ENCODE peak calls at places on chromosomes 4 and X, in ten cellular contexts. F, R, D, B, N, M, E, S, Y and P are unnamed samples.

GRCh38 chr4:40502936-40503335 is 126.7 kb downstream of the RBM47 start:
- DNase-seq in F (no peak), R (no peak), D (no peak), B (no peak), N (no peak), M (no peak), E (no peak), S (no peak), Y (no peak), P (peak; percentile 45)

GRCh38 chr4:176383273-176384077 is 63.7 kb downstream of the SPCS3 start:
- DNase-seq in F (no peak), R (no peak), D (peak; percentile 60), B (no peak), N (no peak), M (no peak), E (no peak), S (no peak), Y (no peak), P (no peak)

GRCh38 chrX:10157545-10157944 is 770 bp downstream of the CLCN4 start:
- DNase-seq in F (no peak), R (no peak), D (no peak), B (no peak), N (no peak), M (no peak), E (no peak), S (no peak), Y (no peak), P (no peak)

GRCh38 chr4:71074452-71075299 is 81.2 kb downstream of the DCK start:
- DNase-seq in F (no peak), R (no peak), D (no peak), B (peak; percentile 42), N (no peak), M (no peak), E (no peak), S (peak; percentile 2), Y (no peak), P (no peak)

GRCh38 chr4:62930884-62931283 is 1478.4 kb downstream of the TECRL start:
- DNase-seq in F (no peak), R (no peak), D (no peak), B (no peak), N (no peak), M (no peak), E (no peak), S (no peak), Y (no peak), P (no peak)

GRCh38 chr4:10281996-10282395 is 165.4 kb upstream of the WDR1 start:
- DNase-seq in F (no peak), R (no peak), D (no peak), B (no peak), N (no peak), M (no peak), E (no peak), S (no peak), Y (no peak), P (no peak)

GRCh38 chrX:5681159-5681558 is 547.5 kb downstream of the NLGN4X start:
- DNase-seq in F (no peak), R (no peak), D (peak; percentile 0), B (no peak), N (no peak), M (peak; percentile 25), E (peak; percentile 53), S (no peak), Y (no peak), P (peak; percentile 5)

GRCh38 chrX:54479471-54480122 is 16.4 kb downstream of the FGD1 start:
- DNase-seq in F (no peak), R (no peak), D (no peak), B (no peak), N (no peak), M (peak; percentile 65), E (peak; percentile 77), S (no peak), Y (no peak), P (no peak)

DNA sequence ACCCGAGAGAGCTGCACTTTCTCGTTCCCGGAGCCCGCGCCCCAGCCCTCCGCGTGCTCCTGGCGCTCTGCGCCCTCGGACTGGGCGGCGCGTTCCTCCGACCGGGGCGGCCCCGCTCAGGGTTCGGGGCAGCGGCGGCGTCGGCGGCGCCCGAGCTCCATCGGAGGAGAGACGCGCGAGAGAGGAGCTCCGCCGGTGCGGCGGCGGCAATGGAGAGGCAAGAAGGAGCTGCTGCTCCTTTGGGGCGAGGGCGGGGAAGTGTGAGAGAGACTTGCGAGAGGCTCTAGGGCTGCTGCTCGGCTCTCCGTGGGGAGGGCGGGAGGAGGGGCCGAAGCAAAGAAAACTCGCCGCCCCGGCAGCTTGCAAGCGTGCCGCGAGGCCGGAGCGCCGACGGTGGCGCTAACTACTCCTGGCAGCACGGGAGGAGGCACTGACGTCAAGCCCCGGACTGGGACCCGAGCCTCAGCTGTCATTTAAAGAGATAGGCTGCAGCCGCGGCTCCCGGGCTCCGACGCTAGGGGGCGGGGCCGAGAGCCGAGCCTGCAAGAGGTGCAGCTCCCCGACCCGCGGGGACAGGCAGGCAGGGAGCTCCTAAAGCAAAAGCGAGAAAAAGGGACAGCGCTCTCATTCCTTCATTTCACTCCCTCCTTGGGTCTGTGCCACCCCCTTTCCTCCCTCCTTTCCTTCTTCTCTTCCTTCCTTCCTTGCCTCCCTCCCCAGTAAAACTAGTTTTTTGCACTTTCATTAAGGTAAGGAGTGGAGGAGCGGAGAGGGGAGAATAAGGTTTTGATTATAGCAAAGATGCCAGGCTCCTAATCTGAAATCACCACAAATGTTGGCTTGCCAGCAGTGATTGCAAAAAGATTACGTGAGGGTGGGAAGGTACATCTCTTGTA is at the start of gene KCTD8:
- DNase-seq in F (peak; percentile 49), R (peak; percentile 76), D (peak; percentile 61), B (peak; percentile 54), N (peak; percentile 29), M (peak; percentile 88), E (peak; percentile 97), S (peak; percentile 77), Y (no peak), P (peak; percentile 73)
- H3K4me3 ChIP-seq in F (peak within 1 kb of the TSS; percentile 3), R (peak within 1 kb of the TSS; percentile 85), D (peak within 1 kb of the TSS; percentile 31), B (peak within 1 kb of the TSS; percentile 45), N (no peak within 1 kb of the TSS), M (peak within 1 kb of the TSS; percentile 74), E (peak within 1 kb of the TSS; percentile 64), S (peak within 1 kb of the TSS; percentile 41), Y (peak within 1 kb of the TSS; percentile 37), P (peak within 1 kb of the TSS; percentile 21)

DNA sequence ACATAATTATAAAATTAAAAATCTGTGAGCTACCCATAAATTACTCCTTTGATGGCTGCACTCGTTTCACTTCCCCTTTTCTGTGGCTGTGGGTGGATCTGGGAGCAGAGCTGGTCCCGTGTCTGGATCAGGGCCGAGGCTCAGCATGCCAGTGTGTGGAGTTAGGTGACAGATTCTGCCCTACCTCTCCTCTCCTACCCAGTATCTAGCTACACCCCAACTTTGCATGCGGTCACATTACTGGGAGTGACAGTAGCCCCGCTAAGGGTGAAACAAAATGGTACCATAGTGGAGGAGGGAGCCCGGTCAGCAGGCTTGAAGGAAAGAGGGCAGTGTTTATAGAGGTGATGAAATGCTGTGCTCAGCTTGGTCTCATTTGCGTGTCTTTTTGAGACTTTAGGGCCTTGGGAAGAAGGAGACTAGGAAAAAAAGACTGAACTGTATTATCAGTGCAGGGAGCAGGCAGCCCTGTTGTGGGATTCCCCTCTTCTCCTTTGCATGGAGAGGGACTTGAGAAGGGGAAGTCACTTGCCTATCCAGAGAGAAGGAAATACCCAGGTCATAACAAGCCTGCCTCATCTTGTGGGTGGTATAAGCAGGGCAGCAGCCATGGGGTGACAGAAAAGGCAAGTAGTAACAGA is 48.4 kb downstream of the ARHGAP10 start:
- DNase-seq in F (peak; percentile 77), R (no peak), D (no peak), B (no peak), N (no peak), M (no peak), E (no peak), S (no peak), Y (no peak), P (no peak)
- H3K4me3 ChIP-seq in F (peak overlapping the region; percentile 41), R (no peak overlapping the region), D (no peak overlapping the region), B (no peak overlapping the region), N (no peak overlapping the region), M (no peak overlapping the region), E (no peak overlapping the region), S (no peak overlapping the region), Y (no peak overlapping the region), P (no peak overlapping the region)

DNA sequence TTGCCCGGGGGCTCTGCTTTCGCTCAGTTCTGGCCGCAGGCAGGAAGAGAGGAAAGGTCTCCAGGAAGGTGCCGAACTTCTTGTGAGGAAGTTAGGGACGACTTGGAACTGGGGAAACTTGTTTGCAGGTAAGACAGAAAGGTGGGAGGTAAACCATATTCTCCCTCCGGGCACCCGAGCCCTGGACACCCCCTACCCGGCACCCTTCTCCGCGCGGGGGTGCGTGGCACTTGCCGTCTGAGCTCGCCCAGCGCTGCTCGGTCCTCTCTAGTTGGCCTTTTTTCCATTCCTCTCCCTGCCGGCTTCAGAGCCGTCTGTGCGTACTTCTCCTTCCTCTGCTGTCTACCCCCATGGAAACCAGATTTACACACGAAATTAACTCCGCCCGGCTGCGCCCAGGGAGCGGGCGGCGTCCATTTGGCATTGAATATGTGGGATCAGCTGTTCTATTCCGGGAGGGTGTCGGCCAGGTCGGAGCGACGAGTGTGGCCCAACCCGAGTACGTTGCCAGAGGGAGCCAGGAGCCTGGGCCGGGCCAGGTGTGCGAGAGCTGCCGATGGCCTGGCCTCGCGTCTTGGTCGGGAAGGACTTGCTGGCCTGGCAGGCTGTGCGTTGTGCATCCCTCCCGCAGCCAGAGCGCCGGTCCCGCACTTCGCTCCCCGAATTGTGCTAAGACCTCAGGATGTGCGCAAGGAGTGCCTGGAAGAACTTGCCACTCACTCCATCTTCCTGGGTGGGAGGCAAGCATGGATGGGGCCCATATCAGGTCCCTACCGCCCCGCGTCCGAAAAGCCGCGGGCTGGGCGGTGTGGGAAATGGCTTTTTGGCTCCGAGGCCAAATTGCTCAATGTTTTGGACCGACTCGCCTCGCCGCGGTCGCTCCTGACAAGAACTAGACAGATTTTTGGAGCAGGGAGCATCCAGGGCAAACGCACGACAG is 1.7 kb downstream of the PDGFRA start:
- DNase-seq in F (no peak), R (no peak), D (peak; percentile 58), B (no peak), N (no peak), M (no peak), E (peak; percentile 69), S (peak; percentile 82), Y (no peak), P (no peak)
- H3K4me3 ChIP-seq in F (no peak overlapping the region), R (no peak overlapping the region), D (peak overlapping the region; percentile 95), B (no peak overlapping the region), N (no peak overlapping the region), M (peak overlapping the region; percentile 29), E (peak overlapping the region; percentile 86), S (peak overlapping the region; percentile 65), Y (no peak overlapping the region), P (no peak overlapping the region)

GRCh38 chr4:6929735-6930464 is 20.3 kb downstream of the TBC1D14 start:
- DNase-seq in F (no peak), R (no peak), D (no peak), B (no peak), N (no peak), M (no peak), E (no peak), S (no peak), Y (no peak), P (no peak)

GRCh38 chr4:6928067-6928466 is 18.4 kb downstream of the TBC1D14 start:
- DNase-seq in F (no peak), R (no peak), D (no peak), B (no peak), N (no peak), M (no peak), E (no peak), S (no peak), Y (no peak), P (no peak)

GRCh38 chr4:6926681-6927478 is 17.3 kb downstream of the TBC1D14 start:
- DNase-seq in F (no peak), R (peak; percentile 89), D (peak; percentile 33), B (peak; percentile 75), N (peak; percentile 43), M (no peak), E (no peak), S (no peak), Y (peak; percentile 33), P (peak; percentile 72)

GRCh38 chr4:6932475-6932874 is 22.8 kb downstream of the TBC1D14 start:
- DNase-seq in F (no peak), R (no peak), D (no peak), B (no peak), N (no peak), M (no peak), E (no peak), S (no peak), Y (no peak), P (no peak)

DNA sequence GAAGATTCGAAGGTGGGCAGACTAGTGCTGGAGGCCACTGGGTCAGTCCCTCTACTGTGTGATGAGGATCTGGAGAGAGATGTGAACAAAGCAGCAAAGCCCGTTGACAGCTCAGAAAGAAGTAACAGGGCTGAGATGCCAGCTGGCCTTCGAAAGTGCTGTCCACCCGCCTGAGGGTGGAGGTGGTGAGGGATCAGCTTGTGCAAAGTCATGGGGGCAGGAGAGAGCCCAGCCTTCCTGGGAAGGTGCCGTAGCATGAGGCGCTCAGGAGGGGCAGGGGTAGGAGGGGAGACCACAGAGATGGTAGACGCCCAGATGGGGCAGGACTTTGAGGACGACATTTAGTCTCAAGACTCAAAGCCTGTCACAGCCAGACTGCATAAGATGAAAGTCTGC is 19.7 kb downstream of the TBC1D14 start:
- DNase-seq in F (no peak), R (no peak), D (no peak), B (no peak), N (no peak), M (no peak), E (no peak), S (no peak), Y (no peak), P (no peak)
- H3K4me3 ChIP-seq in F (no peak overlapping the region), R (peak overlapping the region; percentile 29), D (no peak overlapping the region), B (no peak overlapping the region), N (no peak overlapping the region), M (no peak overlapping the region), E (no peak overlapping the region), S (no peak overlapping the region), Y (no peak overlapping the region), P (no peak overlapping the region)